ENCODE peak calls at places on chromosomes 6 and 20, in nine cellular contexts. W is ELR; U is lung microvascular endothelial cell; K is HFFc6; E is cardiac fibroblast; Q is breast epithelium; C is naive thymus-derived CD8-positive, alpha-beta T cell; M is mucosa of gallbladder; O is frontal cortex. B is an unnamed sample.

GRCh38 chr6:108166664-108167448 is 1.0 kb downstream of the NR2E1 start:
- DNase-seq in W (no peak), O (peak), E (no peak), U (no peak), C (no peak), K (no peak), Q (no peak), M (no peak), B (no peak)

GRCh38 chr6:71457883-71458282 is 169.3 kb downstream of the OGFRL1 start:
- DNase-seq in U (peak), O (no peak), C (no peak), E (no peak), M (no peak), W (no peak), K (no peak), Q (no peak), B (no peak)

GRCh38 chr20:58942549-58942948 is 38.5 kb upstream of the NELFCD start:
- DNase-seq in W (peak), M (no peak), E (no peak), U (no peak), K (no peak), C (no peak), Q (no peak), O (no peak), B (no peak)

GRCh38 chr6:149334201-149334600 is 16.7 kb downstream of the TAB2 start:
- DNase-seq in W (peak), U (peak), C (no peak), E (peak), K (peak), M (no peak), O (no peak), Q (no peak), B (no peak)

GRCh38 chr20:32062776-32063170 is 10.7 kb downstream of the HCK start:
- DNase-seq in M (peak), W (no peak), K (no peak), O (no peak), U (no peak), E (no peak), C (no peak), Q (peak), B (no peak)

GRCh38 chr20:50588034-50588736 is 78.0 kb downstream of the PTPN1 start:
- DNase-seq in K (peak), E (peak), Q (peak), M (peak), O (no peak), U (peak), W (peak), C (peak), B (peak)

GRCh38 chr20:47498606-47499005 is 3.1 kb upstream of the NCOA3 start:
- DNase-seq in E (no peak), M (no peak), Q (no peak), W (no peak), K (no peak), U (no peak), O (no peak), C (no peak), B (no peak)

GRCh38 chr6:21994821-21995220 is 302.0 kb downstream of the PRL start:
- DNase-seq in K (no peak), Q (no peak), C (no peak), M (no peak), E (no peak), W (no peak), U (no peak), O (no peak), B (no peak)

GRCh38 chr6:25026723-25027122 is 91.0 kb upstream of the RIPOR2 start:
- DNase-seq in O (no peak), W (no peak), U (no peak), K (no peak), E (no peak), Q (no peak), M (no peak), C (no peak), B (peak)

GRCh38 chr6:109922851-109923250 is 55.3 kb upstream of the GPR6 start:
- DNase-seq in Q (no peak), C (no peak), W (no peak), U (no peak), M (no peak), O (no peak), K (no peak), E (no peak), B (no peak)

GRCh38 chr20:20465259-20465658 is 97.4 kb downstream of the INSM1 start:
- DNase-seq in U (no peak), Q (no peak), W (peak), E (peak), O (no peak), K (no peak), C (no peak), M (no peak), B (peak)

GRCh38 chr6:1757133-1757532 is 147.4 kb downstream of the FOXC1 start:
- DNase-seq in O (no peak), E (no peak), C (no peak), K (no peak), Q (peak), U (no peak), W (no peak), M (no peak), B (peak)

GRCh38 chr6:112018619-112019416 is 35.1 kb upstream of the CCN6 start:
- DNase-seq in O (no peak), W (no peak), C (no peak), K (peak), Q (no peak), E (peak), M (no peak), U (peak), B (no peak)

GRCh38 chr6:103800131-103800670 is 1059.5 kb downstream of the HACE1 start:
- DNase-seq in M (no peak), E (no peak), O (no peak), W (no peak), K (no peak), U (no peak), C (no peak), Q (no peak), B (peak)

GRCh38 chr20:62825994-62826645 is 9.3 kb downstream of the COL9A3 start:
- DNase-seq in Q (no peak), M (no peak), W (no peak), O (no peak), K (no peak), U (no peak), C (no peak), E (no peak), B (no peak)

GRCh38 chr6:43917878-43918382 is 147.9 kb downstream of the VEGFA start:
- DNase-seq in E (peak), U (no peak), C (no peak), K (no peak), M (no peak), Q (no peak), O (no peak), W (peak), B (no peak)

GRCh38 chr20:39857188-39857587 is 831.8 kb downstream of the MAFB start:
- DNase-seq in C (no peak), W (no peak), Q (no peak), O (no peak), E (no peak), K (no peak), M (no peak), U (no peak), B (no peak)

GRCh38 chr20:34374209-34374749 is 11.2 kb downstream of the ITCH start:
- DNase-seq in U (no peak), O (no peak), E (no peak), C (no peak), W (no peak), K (no peak), Q (no peak), M (no peak), B (no peak)

GRCh38 chr20:62699741-62700140 is 8.9 kb upstream of the NTSR1 start:
- DNase-seq in E (no peak), W (no peak), K (no peak), Q (no peak), U (no peak), M (no peak), O (no peak), C (no peak), B (no peak)

GRCh38 chr6:13709698-13710551 is 1.7 kb downstream of the RANBP9 start:
- DNase-seq in M (no peak), K (peak), E (peak), O (no peak), Q (no peak), C (peak), W (peak), U (peak), B (peak)

GRCh38 chr6:111566222-111566717 is 39.4 kb downstream of the TRAF3IP2 start:
- DNase-seq in U (peak), E (no peak), K (no peak), W (peak), Q (no peak), C (no peak), M (no peak), O (no peak), B (peak)

GRCh38 chr6:52497652-52498408 is 77.7 kb downstream of the EFHC1 start:
- DNase-seq in E (peak), C (no peak), U (peak), K (no peak), M (peak), W (no peak), O (no peak), Q (no peak), B (peak)

GRCh38 chr6:124926435-124926834 is 35.8 kb upstream of the RNF217 start:
- DNase-seq in K (no peak), O (no peak), C (no peak), M (peak), U (no peak), E (no peak), W (no peak), Q (no peak), B (no peak)

GRCh38 chr6:45420083-45420908 is 42.6 kb upstream of the SUPT3H start:
- DNase-seq in W (peak), C (peak), Q (peak), M (no peak), O (no peak), U (peak), K (peak), E (peak), B (no peak)

GRCh38 chr6:47061631-47062300 is 19.6 kb upstream of the ADGRF1 start:
- DNase-seq in K (peak), M (peak), O (no peak), Q (peak), U (peak), W (peak), C (no peak), E (peak), B (no peak)

GRCh38 chr6:34389034-34389433 is 3.4 kb downstream of the NUDT3 start:
- DNase-seq in C (no peak), O (no peak), U (no peak), M (no peak), W (no peak), Q (no peak), K (no peak), E (no peak), B (no peak)

GRCh38 chr20:37379967-37380828 is 34.3 kb downstream of the SRC start:
- DNase-seq in O (no peak), K (peak), U (no peak), C (no peak), Q (no peak), W (peak), E (no peak), M (no peak), B (no peak)

GRCh38 chr6:130849501-130850039 is 22.4 kb downstream of the SMLR1 start:
- DNase-seq in K (no peak), U (no peak), M (no peak), W (no peak), O (no peak), Q (no peak), E (no peak), C (no peak), B (no peak)

GRCh38 chr6:106475280-106475679 is 114.8 kb downstream of the CRYBG1 start:
- DNase-seq in O (no peak), C (no peak), E (peak), U (no peak), K (no peak), Q (no peak), M (no peak), W (no peak), B (no peak)

GRCh38 chr20:32468860-32469259 is 110.7 kb downstream of the ASXL1 start:
- DNase-seq in O (no peak), U (no peak), W (no peak), C (no peak), Q (no peak), M (no peak), K (no peak), E (no peak), B (no peak)

GRCh38 chr20:14838663-14839650 is 501.5 kb upstream of the FLRT3 start:
- DNase-seq in K (no peak), Q (no peak), C (no peak), E (no peak), U (no peak), W (no peak), O (no peak), M (no peak), B (peak)

GRCh38 chr20:53750827-53751393 is 157.3 kb upstream of the ZNF217 start:
- DNase-seq in M (no peak), C (peak), O (no peak), Q (no peak), W (peak), U (peak), E (peak), K (peak), B (no peak)

GRCh38 chr20:6525447-6526303 is 241.8 kb upstream of the BMP2 start:
- DNase-seq in O (no peak), K (no peak), Q (no peak), C (no peak), E (peak), W (no peak), M (no peak), U (no peak), B (no peak)

B was measured in NCI-H2081.